ENCODE peak calls at places on chromosomes 11 and 22, in ten cellular contexts. One of them, this sample, is unnamed.

GRCh38 chr11:65879622-65880021 is at the start of gene CTSW:
- DNase-seq in heart right ventricle: no peak
- DNase-seq in hepatocyte: no peak
- DNase-seq in psoas muscle: no peak
- DNase-seq in HFF-Myc: no peak
- DNase-seq in neuronal stem cell: no peak
- DNase-seq in A549: no peak
- DNase-seq in pancreas: no peak
- DNase-seq in lower leg skin: no peak
- DNase-seq in AG09309: no peak
- DNase-seq in this sample: no peak

GRCh38 chr22:44406581-44407403 is 91.2 kb downstream of the RTL6 start:
- DNase-seq in pancreas: no peak
- DNase-seq in AG09309: peak
- DNase-seq in hepatocyte: peak
- DNase-seq in A549: no peak
- DNase-seq in psoas muscle: no peak
- DNase-seq in heart right ventricle: no peak
- DNase-seq in neuronal stem cell: no peak
- DNase-seq in lower leg skin: no peak
- DNase-seq in HFF-Myc: no peak
- DNase-seq in this sample: no peak

GRCh38 chr11:46247664-46248063 is 29.8 kb upstream of the CREB3L1 start:
- DNase-seq in pancreas: peak
- DNase-seq in lower leg skin: no peak
- DNase-seq in hepatocyte: peak
- DNase-seq in heart right ventricle: no peak
- DNase-seq in A549: peak
- DNase-seq in psoas muscle: no peak
- DNase-seq in HFF-Myc: no peak
- DNase-seq in AG09309: no peak
- DNase-seq in neuronal stem cell: peak
- DNase-seq in this sample: no peak

GRCh38 chr11:33663121-33663520 is 37.5 kb downstream of the C11orf91 start:
- DNase-seq in neuronal stem cell: no peak
- DNase-seq in psoas muscle: no peak
- DNase-seq in heart right ventricle: no peak
- DNase-seq in pancreas: no peak
- DNase-seq in lower leg skin: no peak
- DNase-seq in AG09309: no peak
- DNase-seq in HFF-Myc: no peak
- DNase-seq in hepatocyte: no peak
- DNase-seq in A549: no peak
- DNase-seq in this sample: no peak

GRCh38 chr11:110337570-110338193 is 41.3 kb upstream of the RDX start:
- DNase-seq in AG09309: no peak
- DNase-seq in lower leg skin: no peak
- DNase-seq in A549: no peak
- DNase-seq in neuronal stem cell: no peak
- DNase-seq in pancreas: no peak
- DNase-seq in hepatocyte: peak
- DNase-seq in HFF-Myc: no peak
- DNase-seq in heart right ventricle: no peak
- DNase-seq in psoas muscle: no peak
- DNase-seq in this sample: no peak

GRCh38 chr11:128290106-128290840 is 297.1 kb downstream of the ETS1 start:
- DNase-seq in heart right ventricle: peak
- DNase-seq in psoas muscle: peak
- DNase-seq in AG09309: peak
- DNase-seq in lower leg skin: peak
- DNase-seq in pancreas: no peak
- DNase-seq in A549: peak
- DNase-seq in HFF-Myc: peak
- DNase-seq in neuronal stem cell: peak
- DNase-seq in hepatocyte: peak
- DNase-seq in this sample: peak

GRCh38 chr11:122020902-122021301 is 95.1 kb downstream of the BLID start:
- DNase-seq in A549: no peak
- DNase-seq in HFF-Myc: no peak
- DNase-seq in pancreas: no peak
- DNase-seq in heart right ventricle: no peak
- DNase-seq in hepatocyte: no peak
- DNase-seq in psoas muscle: no peak
- DNase-seq in lower leg skin: no peak
- DNase-seq in neuronal stem cell: no peak
- DNase-seq in AG09309: no peak
- DNase-seq in this sample: no peak

GRCh38 chr22:41576877-41577276 is 12.8 kb downstream of the PMM1 start:
- DNase-seq in HFF-Myc: no peak
- DNase-seq in hepatocyte: peak
- DNase-seq in AG09309: no peak
- DNase-seq in heart right ventricle: peak
- DNase-seq in psoas muscle: peak
- DNase-seq in neuronal stem cell: peak
- DNase-seq in lower leg skin: no peak
- DNase-seq in pancreas: peak
- DNase-seq in A549: peak
- DNase-seq in this sample: no peak

GRCh38 chr11:60280412-60280811 is at the start of gene MS4A4A:
- DNase-seq in pancreas: no peak
- DNase-seq in HFF-Myc: no peak
- DNase-seq in psoas muscle: no peak
- DNase-seq in A549: no peak
- DNase-seq in lower leg skin: no peak
- DNase-seq in hepatocyte: no peak
- DNase-seq in heart right ventricle: no peak
- DNase-seq in AG09309: no peak
- DNase-seq in neuronal stem cell: no peak
- DNase-seq in this sample: no peak

GRCh38 chr11:17807034-17807433 is 72.5 kb downstream of the KCNC1 start:
- DNase-seq in pancreas: no peak
- DNase-seq in psoas muscle: no peak
- DNase-seq in AG09309: no peak
- DNase-seq in heart right ventricle: no peak
- DNase-seq in HFF-Myc: no peak
- DNase-seq in lower leg skin: no peak
- DNase-seq in hepatocyte: no peak
- DNase-seq in neuronal stem cell: peak
- DNase-seq in A549: no peak
- DNase-seq in this sample: no peak

GRCh38 chr11:5694642-5695041 is 5.1 kb downstream of the TRIM22 start:
- DNase-seq in AG09309: no peak
- DNase-seq in HFF-Myc: no peak
- DNase-seq in pancreas: no peak
- DNase-seq in heart right ventricle: no peak
- DNase-seq in lower leg skin: no peak
- DNase-seq in neuronal stem cell: no peak
- DNase-seq in hepatocyte: no peak
- DNase-seq in psoas muscle: no peak
- DNase-seq in A549: no peak
- DNase-seq in this sample: no peak
- H3K4me3 ChIP-seq in AG09309: no peak
- H3K4me3 ChIP-seq in HFF-Myc: no peak
- H3K4me3 ChIP-seq in pancreas: no peak
- H3K4me3 ChIP-seq in heart right ventricle: no peak
- H3K4me3 ChIP-seq in lower leg skin: no peak
- H3K4me3 ChIP-seq in neuronal stem cell: no peak
- H3K4me3 ChIP-seq in hepatocyte: no peak
- H3K4me3 ChIP-seq in psoas muscle: no peak
- H3K4me3 ChIP-seq in A549: no peak
- H3K4me3 ChIP-seq in this sample: no peak

GRCh38 chr11:74185285-74185684 is 14.2 kb downstream of the PPME1 start:
- DNase-seq in neuronal stem cell: no peak
- DNase-seq in pancreas: no peak
- DNase-seq in heart right ventricle: no peak
- DNase-seq in HFF-Myc: no peak
- DNase-seq in psoas muscle: no peak
- DNase-seq in lower leg skin: no peak
- DNase-seq in AG09309: no peak
- DNase-seq in hepatocyte: no peak
- DNase-seq in A549: no peak
- DNase-seq in this sample: no peak
- H3K4me3 ChIP-seq in neuronal stem cell: no peak
- H3K4me3 ChIP-seq in pancreas: no peak
- H3K4me3 ChIP-seq in heart right ventricle: no peak
- H3K4me3 ChIP-seq in HFF-Myc: no peak
- H3K4me3 ChIP-seq in psoas muscle: peak
- H3K4me3 ChIP-seq in lower leg skin: no peak
- H3K4me3 ChIP-seq in AG09309: no peak
- H3K4me3 ChIP-seq in hepatocyte: no peak
- H3K4me3 ChIP-seq in A549: no peak
- H3K4me3 ChIP-seq in this sample: no peak

GRCh38 chr11:67353317-67354313 is at the start of gene POLD4:
- DNase-seq in hepatocyte: peak
- DNase-seq in HFF-Myc: no peak
- DNase-seq in A549: peak
- DNase-seq in AG09309: peak
- DNase-seq in pancreas: peak
- DNase-seq in psoas muscle: peak
- DNase-seq in heart right ventricle: peak
- DNase-seq in lower leg skin: peak
- DNase-seq in neuronal stem cell: peak
- DNase-seq in this sample: peak

GRCh38 chr11:67352546-67353316 is 615 bp downstream of the POLD4 start:
- DNase-seq in HFF-Myc: no peak
- DNase-seq in A549: no peak
- DNase-seq in psoas muscle: no peak
- DNase-seq in AG09309: no peak
- DNase-seq in hepatocyte: peak
- DNase-seq in pancreas: peak
- DNase-seq in neuronal stem cell: no peak
- DNase-seq in heart right ventricle: peak
- DNase-seq in lower leg skin: no peak
- DNase-seq in this sample: no peak

GRCh38 chr11:67349927-67350465 is 3.4 kb downstream of the POLD4 start:
- DNase-seq in lower leg skin: no peak
- DNase-seq in heart right ventricle: no peak
- DNase-seq in psoas muscle: no peak
- DNase-seq in neuronal stem cell: no peak
- DNase-seq in hepatocyte: no peak
- DNase-seq in HFF-Myc: no peak
- DNase-seq in AG09309: no peak
- DNase-seq in pancreas: no peak
- DNase-seq in A549: no peak
- DNase-seq in this sample: no peak

GRCh38 chr11:67349457-67349856 is 3.9 kb downstream of the POLD4 start:
- DNase-seq in pancreas: no peak
- DNase-seq in neuronal stem cell: no peak
- DNase-seq in A549: no peak
- DNase-seq in HFF-Myc: no peak
- DNase-seq in AG09309: no peak
- DNase-seq in psoas muscle: no peak
- DNase-seq in heart right ventricle: no peak
- DNase-seq in lower leg skin: no peak
- DNase-seq in hepatocyte: no peak
- DNase-seq in this sample: no peak

DNA sequence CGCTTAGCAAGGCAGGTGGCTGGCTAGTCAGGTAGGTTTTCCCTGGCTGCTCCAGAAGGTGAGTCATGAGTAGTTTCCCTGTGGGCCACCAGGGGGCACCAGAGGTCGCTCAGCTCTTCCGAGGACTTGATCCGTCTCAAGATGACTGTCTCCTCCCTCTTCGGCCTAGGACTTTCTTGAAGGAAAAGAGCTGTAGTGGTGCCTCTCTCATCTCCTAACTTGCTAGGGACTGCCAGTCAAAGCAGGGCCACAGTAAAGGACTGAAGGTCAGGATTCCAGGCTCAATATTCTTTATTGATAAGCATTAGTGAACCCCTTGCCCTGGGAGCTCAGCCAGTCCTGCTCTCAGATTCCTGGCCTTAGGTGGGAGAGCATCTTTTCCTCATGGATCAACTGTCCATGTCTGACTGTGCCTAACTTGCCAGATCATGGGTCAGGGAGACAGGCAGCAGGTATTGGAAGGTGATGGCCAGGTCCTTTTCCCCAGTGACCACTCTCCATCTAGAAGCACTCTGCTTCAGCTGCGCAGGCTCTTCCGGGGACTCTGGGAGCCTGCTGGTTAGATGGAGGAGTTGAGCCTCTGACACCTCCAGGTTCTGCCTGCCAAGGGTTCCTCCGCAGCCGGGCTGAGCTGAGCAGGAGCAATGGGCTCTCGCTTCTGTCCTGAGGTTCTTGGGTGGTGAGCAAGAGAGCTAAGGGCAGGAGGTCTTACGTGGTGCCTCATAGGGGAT is 1.9 kb downstream of the POLD4 start:
- DNase-seq in lower leg skin: peak
- DNase-seq in psoas muscle: peak
- DNase-seq in pancreas: peak
- DNase-seq in HFF-Myc: no peak
- DNase-seq in heart right ventricle: peak
- DNase-seq in hepatocyte: peak
- DNase-seq in A549: peak
- DNase-seq in AG09309: no peak
- DNase-seq in neuronal stem cell: no peak
- DNase-seq in this sample: no peak
- H3K4me3 ChIP-seq in lower leg skin: no peak
- H3K4me3 ChIP-seq in psoas muscle: peak
- H3K4me3 ChIP-seq in pancreas: no peak
- H3K4me3 ChIP-seq in HFF-Myc: no peak
- H3K4me3 ChIP-seq in heart right ventricle: no peak
- H3K4me3 ChIP-seq in hepatocyte: no peak
- H3K4me3 ChIP-seq in A549: peak
- H3K4me3 ChIP-seq in AG09309: no peak
- H3K4me3 ChIP-seq in neuronal stem cell: no peak
- H3K4me3 ChIP-seq in this sample: no peak

GRCh38 chr11:130611791-130612251 is 163.4 kb downstream of the ADAMTS15 start:
- DNase-seq in hepatocyte: no peak
- DNase-seq in neuronal stem cell: no peak
- DNase-seq in heart right ventricle: no peak
- DNase-seq in HFF-Myc: no peak
- DNase-seq in lower leg skin: no peak
- DNase-seq in psoas muscle: no peak
- DNase-seq in pancreas: no peak
- DNase-seq in AG09309: no peak
- DNase-seq in A549: peak
- DNase-seq in this sample: peak

GRCh38 chr11:130613396-130613795 is 165.0 kb downstream of the ADAMTS15 start:
- DNase-seq in neuronal stem cell: no peak
- DNase-seq in psoas muscle: no peak
- DNase-seq in A549: no peak
- DNase-seq in lower leg skin: no peak
- DNase-seq in pancreas: no peak
- DNase-seq in hepatocyte: no peak
- DNase-seq in HFF-Myc: no peak
- DNase-seq in AG09309: no peak
- DNase-seq in heart right ventricle: no peak
- DNase-seq in this sample: no peak

GRCh38 chr11:130608267-130608666 is 159.8 kb downstream of the ADAMTS15 start:
- DNase-seq in psoas muscle: no peak
- DNase-seq in hepatocyte: no peak
- DNase-seq in lower leg skin: no peak
- DNase-seq in AG09309: no peak
- DNase-seq in HFF-Myc: no peak
- DNase-seq in pancreas: no peak
- DNase-seq in A549: no peak
- DNase-seq in heart right ventricle: no peak
- DNase-seq in neuronal stem cell: no peak
- DNase-seq in this sample: no peak

GRCh38 chr11:130609121-130610035 is 160.9 kb downstream of the ADAMTS15 start:
- DNase-seq in neuronal stem cell: no peak
- DNase-seq in AG09309: no peak
- DNase-seq in lower leg skin: peak
- DNase-seq in HFF-Myc: no peak
- DNase-seq in heart right ventricle: peak
- DNase-seq in hepatocyte: peak
- DNase-seq in psoas muscle: peak
- DNase-seq in pancreas: no peak
- DNase-seq in A549: no peak
- DNase-seq in this sample: peak

GRCh38 chr11:130612291-130612802 is 163.9 kb downstream of the ADAMTS15 start:
- DNase-seq in lower leg skin: no peak
- DNase-seq in pancreas: no peak
- DNase-seq in heart right ventricle: no peak
- DNase-seq in hepatocyte: no peak
- DNase-seq in neuronal stem cell: no peak
- DNase-seq in HFF-Myc: no peak
- DNase-seq in AG09309: no peak
- DNase-seq in A549: peak
- DNase-seq in psoas muscle: no peak
- DNase-seq in this sample: peak
- H3K4me3 ChIP-seq in lower leg skin: no peak
- H3K4me3 ChIP-seq in pancreas: no peak
- H3K4me3 ChIP-seq in heart right ventricle: no peak
- H3K4me3 ChIP-seq in hepatocyte: no peak
- H3K4me3 ChIP-seq in neuronal stem cell: no peak
- H3K4me3 ChIP-seq in HFF-Myc: no peak
- H3K4me3 ChIP-seq in AG09309: no peak
- H3K4me3 ChIP-seq in A549: no peak
- H3K4me3 ChIP-seq in psoas muscle: no peak
- H3K4me3 ChIP-seq in this sample: no peak

This sample was measured in skeletal muscle cell.